ENCODE peak calls at places on chromosomes 1 and 21, in seven cellular contexts. Z is H1, C is K562, T is SK-N-SH, F is HCT116, Y is GM12878, B is HepG2. U is an unnamed sample.

GRCh38 chr1:25033030-25033827 is 103.2 kb upstream of the RUNX3 start:
- DNase-seq in B (no peak), C (no peak), Y (no peak), F (no peak), T (no peak), Z (no peak), U (no peak)

GRCh38 chr1:24725209-24725651 is 20.0 kb upstream of the CLIC4 start:
- DNase-seq in Z (peak), B (peak), F (no peak), T (no peak), C (no peak), Y (no peak), U (no peak)

GRCh38 chr1:63622847-63623566 is 29.8 kb downstream of the PGM1 start:
- DNase-seq in Z (no peak), T (no peak), F (no peak), Y (peak), B (no peak), C (no peak), U (no peak)

GRCh38 chr1:3148171-3148570 is 79.2 kb downstream of the PRDM16 start:
- DNase-seq in T (no peak), B (no peak), Y (no peak), F (no peak), C (no peak), Z (no peak), U (no peak)

GRCh38 chr1:86062458-86062857 is 94.1 kb downstream of the COL24A1 start:
- DNase-seq in B (no peak), F (no peak), Z (no peak), C (no peak), Y (no peak), T (no peak), U (no peak)

GRCh38 chr1:187928288-187928687 is 1099.5 kb downstream of the PLA2G4A start:
- DNase-seq in B (peak), Z (peak), Y (no peak), C (no peak), F (peak), T (peak), U (peak)

GRCh38 chr1:69220672-69221071 is 347.1 kb upstream of the LRRC7 start:
- DNase-seq in T (no peak), Z (no peak), Y (no peak), F (no peak), C (no peak), B (no peak), U (no peak)

GRCh38 chr1:110412576-110412975 is 5.1 kb upstream of the LAMTOR5 start:
- DNase-seq in B (peak), F (peak), C (peak), Y (peak), Z (no peak), T (peak), U (peak)

GRCh38 chr1:25771246-25772114 is 28.5 kb upstream of the SELENON start:
- DNase-seq in C (no peak), B (peak), F (no peak), Z (no peak), Y (no peak), T (peak), U (no peak)

GRCh38 chr1:235275223-235275622 is 52.8 kb downstream of the ARID4B start:
- DNase-seq in F (no peak), Y (peak), B (no peak), T (no peak), Z (no peak), C (no peak), U (no peak)

GRCh38 chr1:116942344-116942743 is 32.6 kb downstream of the PTGFRN start:
- DNase-seq in T (no peak), Z (no peak), F (no peak), B (no peak), Y (no peak), C (no peak), U (no peak)

GRCh38 chr1:63868220-63868897 is 94.5 kb downstream of the ROR1 start:
- DNase-seq in C (no peak), T (no peak), Z (no peak), F (peak), Y (no peak), B (no peak), U (no peak)

GRCh38 chr1:178379807-178380206 is 117.0 kb downstream of the CLEC20A start:
- DNase-seq in Y (no peak), Z (no peak), T (no peak), B (no peak), C (peak), F (no peak), U (no peak)

GRCh38 chr1:192445243-192445642 is 128.5 kb downstream of the RGS21 start:
- DNase-seq in C (no peak), F (no peak), Y (no peak), B (no peak), Z (no peak), T (no peak), U (peak)

GRCh38 chr1:53274541-53275185 is 36.3 kb upstream of the MAGOH start:
- DNase-seq in B (no peak), Y (no peak), C (no peak), Z (no peak), F (no peak), T (no peak), U (no peak)

GRCh38 chr1:167881069-167881468 is 32.9 kb downstream of the ADCY10 start:
- DNase-seq in Y (no peak), B (no peak), T (no peak), C (no peak), Z (no peak), F (no peak), U (no peak)

GRCh38 chr21:18168108-18168507 is 76.5 kb upstream of the CHODL start:
- DNase-seq in C (no peak), B (no peak), F (no peak), Z (no peak), T (no peak), Y (no peak), U (no peak)

GRCh38 chr21:31688603-31689368 is 29.3 kb downstream of the SOD1 start:
- DNase-seq in Y (no peak), Z (no peak), B (no peak), T (no peak), C (no peak), F (no peak), U (no peak)

GRCh38 chr21:16308269-16308668 is 578.5 kb downstream of the USP25 start:
- DNase-seq in C (no peak), T (no peak), Z (no peak), Y (no peak), B (no peak), F (no peak), U (no peak)

GRCh38 chr1:15128520-15129313 is 24.8 kb upstream of the TMEM51 start:
- DNase-seq in T (peak), B (peak), C (peak), Z (peak), Y (peak), F (peak), U (peak)

GRCh38 chr1:27571439-27572018 is 32.4 kb downstream of the AHDC1 start:
- DNase-seq in F (no peak), T (peak), Z (no peak), C (peak), Y (no peak), B (peak), U (no peak)

GRCh38 chr1:20125091-20125490 is 5.8 kb upstream of the PLA2G2D start:
- DNase-seq in B (no peak), F (no peak), Z (no peak), Y (no peak), C (no peak), T (no peak), U (no peak)

GRCh38 chr1:168422203-168422848 is 121.5 kb downstream of the XCL2 start:
- DNase-seq in F (no peak), Y (no peak), Z (no peak), B (no peak), T (no peak), C (no peak), U (no peak)

GRCh38 chr1:60762176-60762575 is 320.2 kb upstream of the NFIA start:
- DNase-seq in B (no peak), Y (no peak), T (no peak), C (no peak), F (no peak), Z (no peak), U (no peak)

GRCh38 chr1:111334169-111334568 is 43.5 kb downstream of the CHIA start:
- DNase-seq in Y (peak), C (peak), Z (no peak), F (peak), B (peak), T (peak), U (peak)

GRCh38 chr1:60970081-60970509 is 112.3 kb upstream of the NFIA start:
- DNase-seq in Y (no peak), Z (no peak), B (peak), F (no peak), C (no peak), T (peak), U (peak)

GRCh38 chr1:23837905-23838304 is 12.7 kb upstream of the HMGCL start:
- DNase-seq in T (no peak), B (no peak), F (no peak), Y (no peak), Z (no peak), C (peak), U (no peak)

GRCh38 chr21:29217818-29218252 is 80.9 kb upstream of the BACH1 start:
- DNase-seq in F (peak), Y (no peak), T (no peak), C (no peak), Z (no peak), B (peak), U (no peak)

GRCh38 chr1:177873238-177873637 is 96.6 kb downstream of the SEC16B start:
- DNase-seq in Z (no peak), Y (no peak), T (no peak), C (no peak), B (peak), F (no peak), U (no peak)

GRCh38 chr1:159921700-159922498 is 3.4 kb downstream of the TAGLN2 start:
- DNase-seq in T (peak), Z (no peak), C (peak), F (no peak), Y (no peak), B (no peak), U (no peak)

GRCh38 chr1:170668301-170668789 is 4.4 kb downstream of the PRRX1 start:
- DNase-seq in B (no peak), Z (no peak), T (no peak), C (no peak), F (no peak), Y (no peak), U (no peak)

GRCh38 chr21:28419110-28419509 is 573.6 kb downstream of the LTN1 start:
- DNase-seq in C (no peak), T (no peak), B (no peak), Y (no peak), Z (no peak), F (no peak), U (no peak)

GRCh38 chr1:189859385-189859977 is 618.2 kb downstream of the BRINP3 start:
- DNase-seq in T (peak), Y (no peak), B (peak), F (peak), Z (peak), C (peak), U (peak)

GRCh38 chr1:225428879-225429455 is 1.1 kb upstream of the LBR start:
- DNase-seq in C (no peak), B (no peak), Z (no peak), Y (peak), F (no peak), T (no peak), U (no peak)

GRCh38 chr1:182080955-182081582 is 19.6 kb upstream of the ZNF648 start:
- DNase-seq in F (peak), Z (no peak), Y (no peak), T (peak), B (peak), C (peak), U (peak)

GRCh38 chr1:228340686-228341449 is 65.8 kb downstream of the TRIM11 start:
- DNase-seq in T (peak), B (no peak), Y (no peak), C (peak), Z (peak), F (no peak), U (no peak)

DNA sequence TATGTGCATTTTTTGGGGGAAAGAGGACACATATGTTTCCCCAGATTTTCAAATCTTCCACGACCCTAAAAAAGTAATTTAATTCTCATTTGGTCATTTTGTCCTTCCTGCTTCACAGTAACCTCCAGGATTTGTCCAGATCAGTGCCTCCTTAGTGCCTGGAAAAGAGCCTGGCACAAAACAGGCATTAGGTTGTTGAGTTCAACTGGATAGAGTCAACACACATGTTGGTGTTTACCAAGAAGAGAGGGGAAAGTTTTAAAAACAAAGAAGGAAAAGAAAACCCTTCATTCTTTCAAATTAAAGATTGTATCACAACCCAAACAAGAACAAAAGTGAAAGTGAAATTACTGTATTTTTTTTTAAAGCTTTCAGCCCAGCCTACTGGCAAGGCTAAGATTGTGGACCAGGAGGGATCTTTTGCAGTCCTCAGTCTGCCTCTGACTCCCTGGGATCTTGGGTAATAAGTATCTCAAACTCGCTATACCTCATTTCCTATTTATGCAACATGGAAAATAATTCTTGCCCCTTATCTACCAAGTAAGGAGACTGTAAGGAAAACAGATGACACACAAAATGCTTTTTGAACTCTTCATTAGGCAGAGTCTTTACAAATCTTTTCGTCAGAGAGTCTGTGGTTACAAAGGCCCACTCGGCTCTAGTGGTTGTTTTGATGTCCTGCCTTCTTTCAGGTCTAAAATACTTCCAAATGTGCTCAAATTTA is 57.8 kb downstream of the ZNF281 start:
- DNase-seq in Y (no peak), B (no peak), C (no peak), Z (no peak), T (no peak), F (no peak), U (no peak)
- TF ChIP-seq JUND in Y (no peak), B (no peak), C (no peak), Z (no peak), T (no peak), F (no peak), U (no peak)

GRCh38 chr1:183882328-183883167 is 77.6 kb downstream of the RGL1 start:
- DNase-seq in B (no peak), F (no peak), Z (no peak), T (no peak), Y (no peak), C (no peak), U (no peak)

GRCh38 chr1:183881387-183882084 is 76.6 kb downstream of the RGL1 start:
- DNase-seq in Z (peak), Y (no peak), C (no peak), B (peak), F (no peak), T (no peak), U (no peak)

GRCh38 chr1:183879966-183880365 is 75.0 kb downstream of the RGL1 start:
- DNase-seq in B (no peak), Z (no peak), T (no peak), C (no peak), Y (no peak), F (no peak), U (no peak)

GRCh38 chr1:183877321-183877720 is 72.4 kb downstream of the RGL1 start:
- DNase-seq in B (no peak), T (no peak), Y (no peak), Z (no peak), C (no peak), F (no peak), U (no peak)

DNA sequence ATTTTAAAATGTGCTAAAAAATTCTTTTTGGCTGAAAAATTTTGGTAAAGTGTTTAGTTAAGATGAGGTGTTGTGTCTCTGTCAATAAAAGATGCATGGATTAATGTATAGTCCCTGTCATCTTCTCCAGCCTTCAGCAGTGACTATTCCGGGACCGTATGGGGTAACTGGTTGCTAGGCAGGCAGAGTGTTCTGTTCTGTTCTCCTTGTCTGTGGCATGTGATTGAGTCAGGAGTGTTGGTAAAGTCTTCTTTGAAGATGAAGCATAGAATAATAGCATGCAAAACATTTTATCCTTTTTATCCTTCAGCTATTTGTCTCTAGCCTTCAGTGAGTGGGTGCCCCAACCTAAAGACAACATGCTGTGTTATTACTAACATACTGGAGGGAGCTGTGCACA is 74.6 kb downstream of the RGL1 start:
- DNase-seq in B (no peak), Z (no peak), C (no peak), Y (no peak), T (no peak), F (no peak), U (no peak)
- TF ChIP-seq JUND in B (no peak), Z (no peak), C (no peak), Y (no peak), T (no peak), F (no peak), U (no peak)

DNA sequence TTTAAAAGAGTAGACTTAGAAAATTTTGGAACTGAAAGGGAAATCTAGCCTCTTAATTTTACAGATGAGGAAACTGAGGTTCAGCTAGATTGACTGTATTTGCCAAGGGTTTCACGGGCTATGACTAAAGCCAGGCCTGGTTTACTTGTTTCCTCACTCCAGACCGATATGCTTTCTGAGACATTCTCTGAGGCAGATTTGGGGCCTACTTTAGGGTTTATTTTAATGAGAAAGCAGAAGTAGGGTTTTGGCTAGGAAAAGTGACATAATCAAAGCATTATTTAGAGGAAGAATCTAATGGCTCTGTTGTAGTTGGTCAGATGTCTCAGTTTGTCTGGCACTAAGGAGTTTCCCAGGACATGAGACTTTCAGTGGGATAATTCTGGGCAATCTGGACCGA is 1.5 kb upstream of the RPTN start:
- DNase-seq in T (no peak), B (no peak), C (no peak), F (no peak), Y (no peak), Z (no peak), U (no peak)
- TF ChIP-seq JUND in T (no peak), B (no peak), C (no peak), F (no peak), Y (no peak), Z (no peak), U (no peak)

GRCh38 chr1:47780469-47780995 is 216.7 kb downstream of the TRABD2B start:
- DNase-seq in Z (no peak), C (peak), Y (no peak), T (no peak), B (peak), F (no peak), U (no peak)
- TF ChIP-seq JUND in Z (no peak), C (no peak), Y (no peak), T (no peak), B (no peak), F (no peak), U (no peak)

DNA sequence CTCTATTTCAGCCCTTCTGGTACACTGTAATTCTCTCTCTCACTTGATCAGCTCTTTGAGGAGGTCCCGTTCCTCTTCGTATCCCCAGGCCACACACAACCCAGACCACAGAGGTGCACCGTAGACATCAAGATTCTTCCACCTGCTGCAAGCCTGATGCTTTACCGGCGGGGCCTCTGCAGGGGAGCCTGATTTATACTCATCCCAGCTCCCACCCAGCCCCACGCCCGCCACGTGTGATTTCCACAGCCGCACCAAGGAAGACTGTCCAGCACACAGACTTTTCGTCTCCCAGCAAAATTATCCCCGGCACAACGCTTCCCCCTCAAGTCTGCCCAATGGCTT is 667 bp downstream of the SMYD3 start:
- DNase-seq in T (peak), B (no peak), Z (no peak), Y (no peak), F (no peak), C (peak), U (no peak)
- TF ChIP-seq JUND in T (no peak), B (no peak), Z (no peak), Y (no peak), F (no peak), C (no peak), U (no peak)

GRCh38 chr1:174788981-174789380 is 210.8 kb upstream of the CACYBP start:
- DNase-seq in F (no peak), C (no peak), Z (no peak), B (no peak), Y (no peak), T (no peak), U (no peak)
- TF ChIP-seq JUND in F (no peak), C (no peak), Z (no peak), B (no peak), Y (no peak), T (peak), U (no peak)

GRCh38 chr1:64933296-64934070 is 32.9 kb downstream of the JAK1 start:
- DNase-seq in Z (no peak), B (no peak), Y (no peak), F (no peak), T (no peak), C (no peak), U (no peak)
- TF ChIP-seq JUND in Z (no peak), B (no peak), Y (no peak), F (peak), T (peak), C (no peak), U (no peak)